ENCODE peak calls at places on chromosome 7, in seven cellular contexts. G is endothelial cell of umbilical vein, L is fibroblast of lung, R is WERI-Rb-1, J is A549, X is psoas muscle, A is ovary. V is an unnamed sample.

GRCh38 chr7:157892751-157893150 is 555.9 kb downstream of the DNAJB6 start:
- DNase-seq in G (no peak), L (no peak), R (no peak), J (no peak), X (no peak), A (no peak), V (no peak)

GRCh38 chr7:90165724-90166123 is 11.5 kb downstream of the STEAP1 start:
- DNase-seq in G (no peak), L (no peak), R (no peak), J (no peak), X (no peak), A (no peak), V (no peak)

GRCh38 chr7:71752171-71752935 is 620.4 kb downstream of the GALNT17 start:
- DNase-seq in G (no peak), L (peak), R (peak), J (peak), X (peak), A (peak), V (no peak)

GRCh38 chr7:1431644-1432380 is 27.5 kb downstream of the MICALL2 start:
- DNase-seq in G (no peak), L (no peak), R (no peak), J (no peak), X (no peak), A (no peak), V (no peak)

GRCh38 chr7:98475352-98475751 is 74.5 kb upstream of the BAIAP2L1 start:
- DNase-seq in G (no peak), L (no peak), R (no peak), J (no peak), X (no peak), A (no peak), V (no peak)

GRCh38 chr7:94849636-94850208 is 57.7 kb upstream of the PPP1R9A start:
- DNase-seq in G (no peak), L (no peak), R (no peak), J (no peak), X (no peak), A (no peak), V (no peak)

GRCh38 chr7:124701955-124702354 is 63.6 kb downstream of the GPR37 start:
- DNase-seq in G (no peak), L (peak), R (no peak), J (no peak), X (no peak), A (no peak), V (no peak)

GRCh38 chr7:129617178-129617577 is 5.7 kb downstream of the NRF1 start:
- DNase-seq in G (no peak), L (no peak), R (no peak), J (no peak), X (no peak), A (no peak), V (no peak)

GRCh38 chr7:42224391-42225003 is 12.5 kb downstream of the GLI3 start:
- DNase-seq in G (no peak), L (no peak), R (no peak), J (no peak), X (no peak), A (no peak), V (no peak)

GRCh38 chr7:41971640-41972187 is 265.3 kb downstream of the GLI3 start:
- DNase-seq in G (no peak), L (no peak), R (no peak), J (no peak), X (no peak), A (no peak), V (no peak)

GRCh38 chr7:152956006-152956405 is 196.5 kb downstream of the ACTR3B start:
- DNase-seq in G (no peak), L (no peak), R (peak), J (peak), X (no peak), A (no peak), V (no peak)

GRCh38 chr7:152959610-152960009 is 200.1 kb downstream of the ACTR3B start:
- DNase-seq in G (no peak), L (no peak), R (peak), J (no peak), X (no peak), A (no peak), V (no peak)
- TF ChIP-seq CTCF in G (no peak), L (no peak), R (peak), J (no peak), X (no peak), A (no peak), V (no peak)

GRCh38 chr7:78139335-78139734 is 340.8 kb downstream of the PHTF2 start:
- DNase-seq in G (no peak), L (peak), R (no peak), J (no peak), X (no peak), A (no peak), V (peak)
- H3K4me3 ChIP-seq in G (no peak), L (no peak), R (no peak), J (no peak), X (no peak), A (no peak), V (no peak)

GRCh38 chr7:36084485-36085091 is 68.5 kb upstream of the EEPD1 start:
- DNase-seq in G (no peak), L (peak), R (peak), J (peak), X (peak), A (peak), V (peak)

GRCh38 chr7:36080843-36081242 is 72.2 kb upstream of the EEPD1 start:
- DNase-seq in G (no peak), L (no peak), R (no peak), J (no peak), X (no peak), A (no peak), V (no peak)

GRCh38 chr7:36083626-36084380 is 69.3 kb upstream of the EEPD1 start:
- DNase-seq in G (no peak), L (no peak), R (no peak), J (no peak), X (no peak), A (no peak), V (no peak)

GRCh38 chr7:36082216-36082615 is 70.8 kb upstream of the EEPD1 start:
- DNase-seq in G (no peak), L (no peak), R (no peak), J (no peak), X (no peak), A (no peak), V (no peak)

DNA sequence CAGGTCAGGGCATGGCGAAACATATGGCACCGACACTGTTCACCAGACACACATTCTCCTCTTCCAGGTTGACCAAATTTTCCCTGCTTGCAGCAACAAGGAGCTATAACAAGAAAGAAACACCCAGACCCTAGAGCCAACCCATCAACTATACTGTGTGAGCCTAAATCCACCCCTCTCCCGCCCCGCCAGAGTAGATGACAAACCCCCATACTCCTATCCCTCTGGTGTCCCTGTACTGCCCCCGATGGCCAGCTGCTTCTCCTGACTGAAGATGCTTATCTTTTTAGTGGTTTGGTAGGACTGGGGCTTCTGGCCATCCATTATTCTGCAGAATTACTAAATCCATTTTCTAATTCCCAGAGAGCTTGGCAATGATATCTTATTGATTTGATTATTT is 70.1 kb upstream of the EEPD1 start:
- DNase-seq in G (no peak), L (no peak), R (peak), J (peak), X (no peak), A (no peak), V (no peak)
- TF ChIP-seq CTCF in G (no peak), L (peak), R (peak), J (no peak), X (no peak), A (no peak), V (no peak)

GRCh38 chr7:74030861-74031260 is 2.9 kb downstream of the ELN start:
- DNase-seq in G (no peak), L (no peak), R (no peak), J (no peak), X (no peak), A (no peak), V (no peak)
- H3K4me3 ChIP-seq in G (no peak), L (no peak), R (no peak), J (no peak), X (peak), A (no peak), V (peak)

DNA sequence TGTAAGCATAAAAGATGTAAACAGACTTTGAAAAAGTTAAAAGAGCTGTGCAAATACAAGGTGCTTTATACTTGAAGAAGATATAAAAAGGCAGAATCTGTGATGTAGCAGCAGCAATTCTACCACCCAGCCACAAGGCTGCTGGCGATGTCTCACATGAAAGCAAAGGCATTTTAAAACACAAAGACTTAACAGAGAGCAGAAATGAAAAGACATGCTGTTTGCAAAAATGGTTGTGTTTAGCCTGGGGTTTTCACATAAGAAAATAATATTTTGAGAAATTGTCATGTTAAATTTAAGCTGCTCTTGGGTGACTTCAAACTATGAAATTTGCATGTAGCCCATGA is 85.5 kb upstream of the ZNF800 start:
- DNase-seq in G (no peak), L (no peak), R (no peak), J (no peak), X (no peak), A (no peak), V (no peak)
- TF ChIP-seq CTCF in G (no peak), L (no peak), R (no peak), J (no peak), X (no peak), A (no peak), V (peak)

GRCh38 chr7:116218051-116218645 is 7.8 kb downstream of the TES start:
- DNase-seq in G (peak), L (peak), R (no peak), J (peak), X (no peak), A (no peak), V (peak)
- H3K4me3 ChIP-seq in G (no peak), L (no peak), R (no peak), J (peak), X (no peak), A (no peak), V (no peak)

DNA sequence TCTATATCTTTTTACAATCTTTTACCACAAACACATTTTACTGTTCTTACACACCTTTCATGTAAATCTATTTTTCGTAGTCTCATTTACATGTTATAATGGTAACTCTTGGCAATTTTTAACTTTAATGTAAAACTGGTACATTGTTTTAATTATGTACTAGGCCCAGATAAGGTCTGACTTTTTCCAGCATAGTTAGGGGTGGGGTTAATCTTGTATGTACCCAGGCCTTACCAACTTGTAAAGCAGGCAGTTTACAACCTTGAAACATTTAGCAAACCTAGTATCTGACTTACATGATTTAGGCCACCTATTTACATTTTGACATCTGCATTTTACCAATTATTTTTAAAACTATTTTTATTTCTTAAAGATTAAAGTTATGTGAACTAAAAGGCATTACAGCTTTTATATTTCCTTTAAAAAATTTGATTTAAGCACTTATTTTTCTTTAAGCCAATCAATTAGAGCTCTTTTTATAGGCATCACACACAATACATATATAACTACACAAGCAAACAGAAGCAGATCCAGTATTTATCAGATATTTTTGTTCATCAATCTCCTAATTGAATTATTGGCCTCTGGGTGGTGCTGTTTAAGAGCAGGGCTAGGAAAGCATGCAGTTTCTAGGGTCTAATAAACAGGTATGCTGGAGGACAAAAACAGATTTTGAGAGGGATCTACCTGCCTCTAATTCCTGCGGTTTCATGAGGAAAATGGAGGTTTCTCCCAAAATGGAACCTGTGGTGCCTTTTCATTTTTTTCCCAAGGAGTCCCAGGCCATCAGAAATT is 19.7 kb upstream of the CROT start:
- DNase-seq in G (no peak), L (no peak), R (no peak), J (no peak), X (no peak), A (no peak), V (no peak)
- TF ChIP-seq CTCF in G (no peak), L (no peak), R (no peak), J (no peak), X (no peak), A (no peak), V (no peak)